ENCODE peak calls at places on chromosomes 2 and 18, in five cellular contexts. I, F, J, U and Z are unnamed samples.

GRCh38 chr2:10909996-10910341 is 1.8 kb upstream of the KCNF1 start:
- DNase-seq in I (no peak), F (no peak), J (no peak), U (no peak), Z (no peak)

GRCh38 chr18:48996901-48997463 is 46.2 kb upstream of the SMAD7 start:
- DNase-seq in I (no peak), F (no peak), J (peak), U (no peak), Z (peak)

GRCh38 chr2:30763151-30763660 is 44.0 kb downstream of the CAPN13 start:
- DNase-seq in I (no peak), F (no peak), J (no peak), U (no peak), Z (no peak)

GRCh38 chr2:70785137-70785911 is 5.1 kb downstream of the FIGLA start:
- DNase-seq in I (no peak), F (no peak), J (no peak), U (no peak), Z (no peak)

GRCh38 chr2:36982467-36982866 is 16.1 kb upstream of the STRN start:
- DNase-seq in I (no peak), F (no peak), J (no peak), U (no peak), Z (no peak)

GRCh38 chr2:197377670-197378069 is 57.2 kb downstream of the SF3B1 start:
- DNase-seq in I (no peak), F (no peak), J (no peak), U (no peak), Z (no peak)

GRCh38 chr2:68746408-68746807 is 11.8 kb downstream of the ARHGAP25 start:
- DNase-seq in I (no peak), F (no peak), J (no peak), U (no peak), Z (no peak)

GRCh38 chr2:230128943-230129342 is 60.2 kb upstream of the SLC16A14 start:
- DNase-seq in I (peak), F (no peak), J (no peak), U (no peak), Z (peak)

GRCh38 chr2:166572958-166573357 is 78.9 kb upstream of the SCN7A start:
- DNase-seq in I (no peak), F (no peak), J (no peak), U (no peak), Z (no peak)

GRCh38 chr2:43348904-43349725 is 122.7 kb upstream of the ZFP36L2 start:
- DNase-seq in I (no peak), F (no peak), J (no peak), U (no peak), Z (no peak)

GRCh38 chr2:120397362-120397811 is 51.5 kb downstream of the INHBB start:
- DNase-seq in I (no peak), F (no peak), J (peak), U (no peak), Z (no peak)

GRCh38 chr2:197576631-197577030 is 60.8 kb downstream of the MOB4 start:
- DNase-seq in I (no peak), F (no peak), J (no peak), U (no peak), Z (no peak)

GRCh38 chr2:62423235-62423634 is 82.8 kb downstream of the TMEM17 start:
- DNase-seq in I (no peak), F (no peak), J (no peak), U (no peak), Z (no peak)

GRCh38 chr2:210157546-210157945 is 13.7 kb downstream of the KANSL1L start:
- DNase-seq in I (no peak), F (no peak), J (no peak), U (no peak), Z (no peak)

GRCh38 chr2:196823750-196824149 is 14.6 kb upstream of the C2orf66 start:
- DNase-seq in I (no peak), F (no peak), J (no peak), U (no peak), Z (peak)

GRCh38 chr18:55354795-55355194 is 233.2 kb downstream of the TCF4 start:
- DNase-seq in I (no peak), F (no peak), J (no peak), U (no peak), Z (no peak)

GRCh38 chr2:144515425-144515693 is 4.6 kb downstream of the ZEB2 start:
- DNase-seq in I (no peak), F (no peak), J (no peak), U (no peak), Z (no peak)

GRCh38 chr2:42106257-42106816 is 58.5 kb downstream of the PKDCC start:
- DNase-seq in I (no peak), F (no peak), J (no peak), U (no peak), Z (no peak)

GRCh38 chr2:65133626-65134025 is 3.7 kb upstream of the RAB1A start:
- DNase-seq in I (no peak), F (no peak), J (no peak), U (no peak), Z (no peak)